ENCODE peak calls at places on chromosomes 13 and 19, in ten cellular contexts. F is heart right ventricle; Z is non-pigmented ciliary epithelial cell; Y is SW480; A is M059J; S is Jurkat, Clone E6-1; E is heart left ventricle; X is progenitor cell of endocrine pancreas; Q is endothelial cell of umbilical vein; K is NCI-H146. B is an unnamed sample.
A peak's percentile ranks its signal among the peaks of the same experiment; 100 is the strongest.

GRCh38 chr13:80312967-80313366 is 28.0 kb downstream of the SPRY2 start:
- DNase-seq in F (no peak), Z (no peak), Y (no peak), A (no peak), S (no peak), E (no peak), X (no peak), Q (no peak), K (no peak), B (no peak)

GRCh38 chr13:99759163-99759552 is 212.4 kb downstream of the ZIC5 start:
- DNase-seq in F (no peak), Z (no peak), Y (no peak), A (no peak), S (no peak), E (no peak), X (no peak), Q (no peak), K (no peak), B (no peak)

GRCh38 chr13:43303040-43303729 is 279.8 kb downstream of the DNAJC15 start:
- DNase-seq in F (peak; percentile 63), Z (no peak), Y (peak; percentile 52), A (peak; percentile 41), S (peak; percentile 10), E (peak; percentile 68), X (peak; percentile 37), Q (peak; percentile 73), K (peak; percentile 66), B (peak; percentile 34)

GRCh38 chr19:15108145-15108844 is 1.1 kb downstream of the SYDE1 start:
- DNase-seq in F (no peak), Z (no peak), Y (no peak), A (peak; percentile 15), S (no peak), E (no peak), X (no peak), Q (no peak), K (no peak), B (no peak)

GRCh38 chr13:41244555-41244954 is 18.8 kb downstream of the MTRF1 start:
- DNase-seq in F (no peak), Z (no peak), Y (no peak), A (no peak), S (no peak), E (no peak), X (no peak), Q (no peak), K (no peak), B (no peak)

GRCh38 chr19:3073159-3073563 is 10.9 kb upstream of the TLE5 start:
- DNase-seq in F (no peak), Z (no peak), Y (peak; percentile 37), A (peak; percentile 51), S (peak; percentile 68), E (no peak), X (no peak), Q (peak; percentile 48), K (peak; percentile 69), B (no peak)

GRCh38 chr19:12788682-12789097 is 2.6 kb upstream of the JUNB start:
- DNase-seq in F (peak; percentile 92), Z (no peak), Y (peak; percentile 58), A (peak; percentile 80), S (no peak), E (peak; percentile 91), X (no peak), Q (peak; percentile 82), K (peak; percentile 58), B (peak; percentile 74)

GRCh38 chr13:108974686-108975085 is 345.3 kb downstream of the MYO16 start:
- DNase-seq in F (no peak), Z (no peak), Y (no peak), A (no peak), S (no peak), E (no peak), X (no peak), Q (no peak), K (no peak), B (no peak)

GRCh38 chr13:43023244-43023931 is at the start of gene DNAJC15:
- DNase-seq in F (peak; percentile 93), Z (no peak), Y (peak; percentile 81), A (peak; percentile 80), S (peak; percentile 60), E (peak; percentile 93), X (peak; percentile 66), Q (peak; percentile 91), K (no peak), B (peak; percentile 79)

GRCh38 chr19:687569-688166 is 7.6 kb downstream of the PRSS57 start:
- DNase-seq in F (no peak), Z (no peak), Y (no peak), A (no peak), S (no peak), E (no peak), X (no peak), Q (no peak), K (no peak), B (no peak)